ENCODE peak calls at places on chromosomes 16 and 17, in nine cellular contexts. K, D, O, S, L, G, Z, U and X are unnamed samples.

GRCh38 chr16:11530171-11530940 is 56.4 kb downstream of the LITAF start:
- DNase-seq in U (no peak), D (no peak), L (peak; percentile 44), S (no peak), Z (no peak), O (no peak), K (no peak), G (no peak), X (no peak)

GRCh38 chr17:65020284-65020683 is 36.3 kb downstream of the GNA13 start:
- DNase-seq in G (no peak), S (no peak), O (peak; percentile 81), K (no peak), Z (no peak), L (peak; percentile 74), D (no peak), U (no peak), X (peak; percentile 59)

GRCh38 chr17:8122391-8122922 is 1.4 kb downstream of the HES7 start:
- DNase-seq in S (no peak), K (no peak), Z (peak; percentile 53), D (no peak), L (peak; percentile 53), U (no peak), G (no peak), O (peak; percentile 55), X (no peak)

GRCh38 chr17:46949291-46950174 is 26.6 kb downstream of the GOSR2 start:
- DNase-seq in G (no peak), O (no peak), U (no peak), D (no peak), S (no peak), L (peak; percentile 59), K (no peak), Z (no peak), X (no peak)

GRCh38 chr16:8110572-8111514 is 479.5 kb downstream of the TMEM114 start:
- DNase-seq in L (no peak), G (no peak), D (no peak), U (no peak), K (no peak), S (no peak), O (no peak), Z (no peak), X (no peak)

GRCh38 chr17:48961516-48962233 is 6.7 kb downstream of the GIP start:
- DNase-seq in O (no peak), Z (no peak), G (no peak), L (peak; percentile 57), U (no peak), K (no peak), S (no peak), D (no peak), X (no peak)

GRCh38 chr16:53898993-53899392 is 195.0 kb downstream of the FTO start:
- DNase-seq in O (peak; percentile 22), U (no peak), K (no peak), D (no peak), S (no peak), G (no peak), Z (no peak), L (no peak), X (no peak)

GRCh38 chr17:27776882-27777624 is 23.3 kb downstream of the NOS2 start:
- DNase-seq in D (no peak), Z (no peak), G (peak; percentile 15), U (no peak), K (no peak), S (no peak), L (peak; percentile 9), O (peak; percentile 73), X (no peak)

GRCh38 chr17:50460831-50461526 is 7.7 kb downstream of the CHAD start:
- DNase-seq in U (no peak), G (peak; percentile 48), L (no peak), D (no peak), S (no peak), K (no peak), O (no peak), Z (peak; percentile 62), X (no peak)

GRCh38 chr17:73514146-73514863 is 129.9 kb downstream of the SDK2 start:
- DNase-seq in O (no peak), K (no peak), G (peak; percentile 15), S (no peak), L (no peak), U (no peak), D (no peak), Z (no peak), X (no peak)

GRCh38 chr17:6551909-6552768 is 4.2 kb downstream of the PITPNM3 start:
- DNase-seq in K (no peak), D (no peak), U (no peak), G (peak; percentile 87), O (no peak), Z (peak; percentile 65), S (no peak), L (peak; percentile 80), X (no peak)

GRCh38 chr16:22665048-22665797 is 148.7 kb upstream of the HS3ST2 start:
- DNase-seq in U (no peak), G (no peak), Z (no peak), L (no peak), K (no peak), S (no peak), O (no peak), D (no peak), X (no peak)

GRCh38 chr17:21202512-21202911 is 11.4 kb downstream of the TMEM11 start:
- DNase-seq in U (no peak), L (no peak), Z (no peak), K (no peak), D (no peak), G (no peak), S (no peak), O (no peak), X (no peak)

GRCh38 chr17:76716146-76716833 is 5.5 kb upstream of the MXRA7 start:
- DNase-seq in K (peak; percentile 56), G (no peak), O (peak; percentile 93), Z (no peak), L (peak; percentile 94), D (no peak), S (no peak), U (no peak), X (peak; percentile 90)

GRCh38 chr17:42679001-42679491 is 2.3 kb upstream of the PLEKHH3 start:
- DNase-seq in S (no peak), Z (no peak), G (peak; percentile 85), K (no peak), U (peak; percentile 75), O (peak; percentile 62), D (peak; percentile 77), L (peak; percentile 48), X (no peak)

GRCh38 chr17:45332989-45333701 is 16.3 kb upstream of the MAP3K14 start:
- DNase-seq in D (no peak), S (no peak), L (no peak), K (no peak), O (no peak), G (no peak), U (peak; percentile 35), Z (no peak), X (no peak)

GRCh38 chr16:65634291-65634690 is 512.4 kb upstream of the CDH11 start:
- DNase-seq in O (no peak), G (no peak), U (no peak), S (no peak), L (peak; percentile 5), Z (no peak), D (no peak), K (no peak), X (no peak)

GRCh38 chr16:25065899-25066298 is 45.6 kb upstream of the LCMT1 start:
- DNase-seq in Z (no peak), G (no peak), K (no peak), D (no peak), U (no peak), S (peak; percentile 14), L (no peak), O (no peak), X (no peak)

GRCh38 chr16:397736-398332 is 835 bp downstream of the NME4 start:
- DNase-seq in Z (peak; percentile 91), G (peak; percentile 84), U (peak; percentile 80), S (peak; percentile 74), O (peak; percentile 83), K (no peak), D (no peak), L (no peak), X (no peak)

GRCh38 chr17:41619162-41619933 is 5.0 kb downstream of the KRT17 start:
- DNase-seq in G (no peak), D (no peak), U (no peak), K (no peak), Z (no peak), S (no peak), O (no peak), L (peak; percentile 93), X (no peak)

GRCh38 chr17:41620583-41621434 is 3.6 kb downstream of the KRT17 start:
- DNase-seq in S (no peak), G (no peak), L (peak; percentile 86), U (no peak), K (no peak), Z (no peak), D (no peak), O (peak; percentile 73), X (no peak)

GRCh38 chr17:41618341-41619161 is 5.8 kb downstream of the KRT17 start:
- DNase-seq in Z (no peak), O (no peak), S (no peak), U (no peak), K (no peak), G (no peak), D (no peak), L (peak; percentile 86), X (no peak)

GRCh38 chr17:41624208-41625101 is at the start of gene KRT17:
- DNase-seq in Z (no peak), D (no peak), U (peak; percentile 62), L (peak; percentile 99), K (no peak), G (no peak), S (no peak), O (peak; percentile 29), X (no peak)

GRCh38 chr17:41621916-41622315 is 2.5 kb downstream of the KRT17 start:
- DNase-seq in D (no peak), O (no peak), Z (no peak), S (no peak), U (no peak), L (peak; percentile 60), G (no peak), K (no peak), X (no peak)
- H3K4me3 ChIP-seq in D (no peak overlapping the region), O (no peak overlapping the region), Z (no peak overlapping the region), S (no peak overlapping the region), U (no peak overlapping the region), L (peak overlapping the region; percentile 57), G (no peak overlapping the region), K (no peak overlapping the region), X (no peak overlapping the region)

GRCh38 chr17:59346341-59346740 is 14.9 kb downstream of the YPEL2 start:
- DNase-seq in O (no peak), D (no peak), K (no peak), Z (no peak), S (no peak), U (no peak), L (no peak), G (no peak), X (no peak)
- H3K9me3 ChIP-seq in O (no peaks in the 10 kb centered on the region), D (no peaks in the 10 kb centered on the region), K (no peaks in the 10 kb centered on the region), Z (no peaks in the 10 kb centered on the region), S (no peaks in the 10 kb centered on the region), U (no peaks in the 10 kb centered on the region), L (no peaks in the 10 kb centered on the region), G (no peaks in the 10 kb centered on the region), X (no peaks in the 10 kb centered on the region)

GRCh38 chr17:58516644-58517377 is 2.4 kb upstream of the MTMR4 start:
- DNase-seq in K (no peak), Z (no peak), U (no peak), S (no peak), O (no peak), D (no peak), G (no peak), L (no peak), X (no peak)
- H3K4me3 ChIP-seq in K (peak overlapping the region; percentile 64), Z (peak overlapping the region; percentile 55), U (peak overlapping the region; percentile 76), S (peak overlapping the region; percentile 96), O (peak overlapping the region; percentile 78), D (peak overlapping the region; percentile 62), G (peak overlapping the region; percentile 57), L (peak overlapping the region; percentile 68), X (peak overlapping the region; percentile 82)

GRCh38 chr16:31842864-31843263 is 30.7 kb upstream of the ZNF267 start:
- DNase-seq in D (no peak), S (no peak), O (no peak), U (no peak), G (no peak), Z (no peak), L (no peak), K (no peak), X (no peak)
- H3K9me3 ChIP-seq in D (peaks cover 11% of the 10 kb centered on the region), S (peaks cover 22% of the 10 kb centered on the region), O (peaks cover 6% of the 10 kb centered on the region), U (no peaks in the 10 kb centered on the region), G (peaks cover 14% of the 10 kb centered on the region), Z (peaks cover 2% of the 10 kb centered on the region), L (peaks cover 3% of the 10 kb centered on the region), K (no peaks in the 10 kb centered on the region), X (peaks cover 11% of the 10 kb centered on the region)